ENCODE peak calls at places on chromosomes 11 and 22, in nine cellular contexts. C is naive thymus-derived CD4-positive, alpha-beta T cell; L is CD8-positive, alpha-beta memory T cell; B is aorta; A is GM23338; R is SJSA1; Q is neural progenitor cell; D is A549; Z is H1. M is an unnamed sample. For H3K4me1, the result is how much of the 10 kb centered on the place peaks cover.

GRCh38 chr11:19428206-19429001 is 187.7 kb upstream of the E2F8 start:
- DNase-seq in C (no peak), L (no peak), B (no peak), A (peak), R (no peak), Q (peak), D (no peak), Z (no peak), M (no peak)

GRCh38 chr11:112770487-112770886 is 190.7 kb upstream of the NCAM1 start:
- DNase-seq in C (no peak), L (no peak), B (no peak), A (no peak), R (no peak), Q (no peak), D (no peak), Z (no peak), M (peak)

GRCh38 chr11:119108151-119108856 is 1.2 kb downstream of the C2CD2L start:
- DNase-seq in C (peak), L (no peak), B (peak), A (peak), R (peak), Q (peak), D (no peak), Z (peak), M (no peak)

GRCh38 chr11:770642-771616 is 6.4 kb downstream of the GATD1 start:
- DNase-seq in C (no peak), L (no peak), B (peak), A (no peak), R (no peak), Q (peak), D (no peak), Z (no peak), M (no peak)

GRCh38 chr22:45683248-45683647 is 11.6 kb downstream of the ATXN10 start:
- DNase-seq in C (no peak), L (no peak), B (peak), A (no peak), R (no peak), Q (no peak), D (no peak), Z (no peak), M (no peak)

GRCh38 chr22:48574776-48575566 is 1252.7 kb downstream of the BRD1 start:
- DNase-seq in C (no peak), L (no peak), B (peak), A (peak), R (peak), Q (peak), D (peak), Z (peak), M (no peak)

GRCh38 chr11:128535468-128536457 is 51.6 kb downstream of the ETS1 start:
- DNase-seq in C (no peak), L (no peak), B (no peak), A (no peak), R (no peak), Q (no peak), D (no peak), Z (no peak), M (no peak)

GRCh38 chr22:26590525-26590858 is 560 bp upstream of the TPST2 start:
- DNase-seq in C (no peak), L (no peak), B (no peak), A (no peak), R (no peak), Q (no peak), D (no peak), Z (no peak), M (no peak)

GRCh38 chr22:20657963-20658362 is 116.0 kb upstream of the SERPIND1 start:
- DNase-seq in C (no peak), L (no peak), B (no peak), A (no peak), R (no peak), Q (no peak), D (no peak), Z (peak), M (no peak)

GRCh38 chr22:50600967-50601668 is 525 bp downstream of the MAPK8IP2 start:
- DNase-seq in C (no peak), L (no peak), B (no peak), A (no peak), R (no peak), Q (no peak), D (no peak), Z (peak), M (no peak)

GRCh38 chr11:48683226-48683720 is 194.7 kb downstream of the OR4A47 start:
- DNase-seq in C (no peak), L (no peak), B (no peak), A (no peak), R (no peak), Q (no peak), D (no peak), Z (no peak), M (no peak)

GRCh38 chr11:104487035-104487775 is 323.3 kb upstream of the PDGFD start:
- DNase-seq in C (no peak), L (no peak), B (no peak), A (no peak), R (no peak), Q (no peak), D (no peak), Z (no peak), M (no peak)

GRCh38 chr11:112523917-112524316 is 263.3 kb upstream of the PLET1 start:
- DNase-seq in C (no peak), L (no peak), B (no peak), A (no peak), R (no peak), Q (no peak), D (no peak), Z (no peak), M (no peak)

GRCh38 chr22:47201186-47201995 is 438.9 kb downstream of the TBC1D22A start:
- DNase-seq in C (no peak), L (no peak), B (no peak), A (no peak), R (no peak), Q (no peak), D (no peak), Z (peak), M (no peak)

GRCh38 chr11:58829736-58830135 is 14.8 kb downstream of the GLYATL2 start:
- DNase-seq in C (no peak), L (no peak), B (no peak), A (no peak), R (no peak), Q (no peak), D (no peak), Z (no peak), M (no peak)

GRCh38 chr11:44556735-44557409 is 8.6 kb upstream of the CD82 start:
- DNase-seq in C (peak), L (peak), B (peak), A (peak), R (peak), Q (peak), D (no peak), Z (peak), M (peak)

GRCh38 chr22:47452184-47452583 is 689.7 kb downstream of the TBC1D22A start:
- DNase-seq in C (no peak), L (no peak), B (no peak), A (peak), R (no peak), Q (no peak), D (peak), Z (no peak), M (no peak)

GRCh38 chr11:83159901-83160865 is 3.3 kb downstream of the PCF11 start:
- DNase-seq in C (peak), L (no peak), B (no peak), A (no peak), R (no peak), Q (no peak), D (no peak), Z (no peak), M (no peak)

GRCh38 chr11:134405841-134406240 is 6.2 kb downstream of the B3GAT1 start:
- DNase-seq in C (no peak), L (no peak), B (no peak), A (no peak), R (no peak), Q (no peak), D (no peak), Z (no peak), M (no peak)

GRCh38 chr11:112024778-112025678 is at the start of gene DLAT:
- DNase-seq in C (peak), L (peak), B (peak), A (peak), R (peak), Q (peak), D (peak), Z (peak), M (peak)

GRCh38 chr11:47306484-47306844 is 36.5 kb downstream of the MADD start:
- DNase-seq in C (no peak), L (no peak), B (no peak), A (no peak), R (no peak), Q (no peak), D (no peak), Z (no peak), M (no peak)

GRCh38 chr11:120172054-120172881 is 34.4 kb upstream of the TRIM29 start:
- DNase-seq in C (peak), L (no peak), B (peak), A (peak), R (no peak), Q (peak), D (peak), Z (peak), M (peak)

GRCh38 chr22:48643066-48643731 is 1184.5 kb downstream of the BRD1 start:
- DNase-seq in C (no peak), L (no peak), B (no peak), A (no peak), R (no peak), Q (no peak), D (no peak), Z (no peak), M (no peak)

GRCh38 chr22:45883811-45884170 is 93.2 kb downstream of the WNT7B start:
- DNase-seq in C (no peak), L (no peak), B (peak), A (no peak), R (no peak), Q (no peak), D (no peak), Z (no peak), M (no peak)

GRCh38 chr22:50048066-50048765 is 9.9 kb downstream of the TTLL8 start:
- DNase-seq in C (no peak), L (no peak), B (peak), A (no peak), R (no peak), Q (no peak), D (no peak), Z (no peak), M (no peak)

GRCh38 chr22:35523167-35523928 is 17.3 kb upstream of the RASD2 start:
- DNase-seq in C (no peak), L (no peak), B (no peak), A (no peak), R (no peak), Q (no peak), D (no peak), Z (no peak), M (no peak)

GRCh38 chr11:9565822-9566560 is 7.5 kb upstream of the WEE1 start:
- DNase-seq in C (no peak), L (peak), B (peak), A (peak), R (peak), Q (peak), D (peak), Z (no peak), M (no peak)

GRCh38 chr11:103624708-103625623 is 411.5 kb upstream of the DDI1 start:
- DNase-seq in C (no peak), L (no peak), B (no peak), A (peak), R (peak), Q (no peak), D (peak), Z (no peak), M (no peak)

GRCh38 chr11:86011175-86011574 is 57.7 kb downstream of the PICALM start:
- DNase-seq in C (no peak), L (no peak), B (no peak), A (no peak), R (no peak), Q (no peak), D (no peak), Z (no peak), M (no peak)

GRCh38 chr22:36027960-36028645 is 521 bp downstream of the RBFOX2 start:
- DNase-seq in C (no peak), L (no peak), B (no peak), A (peak), R (no peak), Q (peak), D (peak), Z (peak), M (no peak)

GRCh38 chr11:116311141-116311540 is 461.6 kb downstream of the BUD13 start:
- DNase-seq in C (no peak), L (no peak), B (no peak), A (no peak), R (no peak), Q (no peak), D (no peak), Z (no peak), M (no peak)

GRCh38 chr11:61902313-61902712 is 11.0 kb upstream of the FADS3 start:
- DNase-seq in C (no peak), L (no peak), B (no peak), A (no peak), R (no peak), Q (no peak), D (no peak), Z (no peak), M (no peak)

GRCh38 chr11:11552688-11553087 is 69.1 kb downstream of the GALNT18 start:
- DNase-seq in C (no peak), L (no peak), B (no peak), A (no peak), R (no peak), Q (no peak), D (no peak), Z (no peak), M (no peak)

GRCh38 chr22:22099833-22100812 is 117.5 kb upstream of the TOP3B start:
- DNase-seq in C (no peak), L (no peak), B (no peak), A (peak), R (no peak), Q (peak), D (no peak), Z (no peak), M (no peak)

GRCh38 chr11:31959711-31960110 is 131.2 kb upstream of the RCN1 start:
- DNase-seq in C (no peak), L (no peak), B (no peak), A (no peak), R (no peak), Q (no peak), D (no peak), Z (no peak), M (no peak)

GRCh38 chr11:111046291-111046690 is 199.2 kb upstream of the POU2AF2 start:
- DNase-seq in C (no peak), L (no peak), B (no peak), A (no peak), R (no peak), Q (no peak), D (no peak), Z (no peak), M (no peak)

GRCh38 chr11:73467505-73467904 is 91.3 kb downstream of the RELT start:
- DNase-seq in C (no peak), L (no peak), B (no peak), A (no peak), R (no peak), Q (peak), D (no peak), Z (no peak), M (no peak)

GRCh38 chr11:107856180-107856980 is 2.2 kb downstream of the SLC35F2 start:
- DNase-seq in C (no peak), L (no peak), B (no peak), A (peak), R (no peak), Q (no peak), D (no peak), Z (no peak), M (no peak)

GRCh38 chr11:62394825-62395538 is 23.9 kb upstream of the SCGB1A1 start:
- DNase-seq in C (peak), L (peak), B (peak), A (peak), R (peak), Q (peak), D (peak), Z (peak), M (peak)

GRCh38 chr11:13318498-13319295 is 41.1 kb downstream of the BMAL1 start:
- DNase-seq in C (no peak), L (no peak), B (no peak), A (no peak), R (no peak), Q (no peak), D (no peak), Z (no peak), M (no peak)
- H3K4me3 ChIP-seq in C (no peak), L (no peak), B (no peak), A (no peak), R (no peak), Q (no peak), D (no peak), Z (no peak), M (peak)

DNA sequence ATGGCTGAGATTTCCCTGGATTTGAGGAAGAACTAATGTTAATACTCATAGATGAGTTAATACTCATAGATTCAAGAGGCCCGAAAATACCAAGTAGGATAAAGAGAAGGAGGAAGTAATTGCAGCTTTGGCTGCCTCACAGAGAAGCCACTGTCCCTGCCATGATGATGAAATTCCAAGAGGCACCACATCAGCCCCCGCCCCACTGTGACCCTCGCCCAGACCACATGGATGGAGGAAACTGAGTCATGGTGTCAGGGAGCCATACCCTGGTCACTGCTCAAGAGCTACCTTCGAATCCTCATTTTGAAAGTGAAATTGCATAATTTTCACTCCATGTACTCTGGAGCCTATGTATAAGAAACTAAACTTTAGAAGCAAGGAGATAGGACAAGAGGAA is 92.9 kb upstream of the SLC22A12 start:
- DNase-seq in C (no peak), L (no peak), B (no peak), A (no peak), R (no peak), Q (no peak), D (no peak), Z (no peak), M (no peak)
- H3K4me1 ChIP-seq in C (under half), L (under half), B (under half), A (under half), R (under half), Q (under half), D (under half), Z (under half), M (under half)

GRCh38 chr11:121775276-121775675 is 322.5 kb upstream of the SORL1-AS1 start:
- DNase-seq in C (no peak), L (no peak), B (no peak), A (no peak), R (no peak), Q (no peak), D (no peak), Z (no peak), M (no peak)

GRCh38 chr11:121777056-121777455 is 324.3 kb upstream of the SORL1-AS1 start:
- DNase-seq in C (no peak), L (no peak), B (no peak), A (no peak), R (no peak), Q (no peak), D (no peak), Z (no peak), M (no peak)

DNA sequence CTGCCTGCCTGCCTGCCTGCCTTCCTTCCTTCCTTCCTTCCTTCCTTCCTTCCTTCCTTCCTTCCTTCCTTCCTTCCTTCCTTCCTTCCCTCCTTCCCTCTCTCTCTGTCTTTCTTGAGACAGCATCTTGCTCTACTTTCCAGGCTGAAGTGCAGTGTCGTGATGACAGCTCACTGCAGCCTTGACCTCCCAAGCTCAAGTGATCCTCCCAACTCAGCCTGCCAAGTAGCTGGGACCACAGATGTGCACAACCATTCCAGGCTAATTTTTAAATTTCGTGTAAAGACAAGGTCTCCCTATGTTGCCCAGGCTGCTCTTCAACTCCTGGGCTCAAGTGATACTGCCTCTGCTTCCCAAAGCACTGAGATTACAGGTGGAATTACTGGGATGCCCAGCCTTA is 328.2 kb upstream of the SORL1-AS1 start:
- DNase-seq in C (no peak), L (no peak), B (no peak), A (no peak), R (no peak), Q (no peak), D (no peak), Z (no peak), M (no peak)
- H3K27ac ChIP-seq in C (no peak), L (no peak), B (no peak), A (no peak), R (no peak), Q (no peak), D (no peak), Z (no peak), M (no peak)

GRCh38 chr22:39401301-39401631 is 1.7 kb downstream of the TAB1 start:
- DNase-seq in C (no peak), L (no peak), B (no peak), A (no peak), R (no peak), Q (no peak), D (no peak), Z (no peak), M (no peak)

GRCh38 chr22:39408173-39408572 is 8.6 kb downstream of the TAB1 start:
- DNase-seq in C (no peak), L (no peak), B (peak), A (no peak), R (no peak), Q (no peak), D (no peak), Z (no peak), M (no peak)

GRCh38 chr22:39409630-39410029 is 10.1 kb downstream of the TAB1 start:
- DNase-seq in C (no peak), L (no peak), B (peak), A (no peak), R (no peak), Q (no peak), D (no peak), Z (no peak), M (no peak)

GRCh38 chr22:39408807-39409206 is 9.2 kb downstream of the TAB1 start:
- DNase-seq in C (no peak), L (no peak), B (no peak), A (no peak), R (no peak), Q (no peak), D (no peak), Z (no peak), M (no peak)

GRCh38 chr22:39405346-39406085 is 5.9 kb downstream of the TAB1 start:
- DNase-seq in C (no peak), L (no peak), B (peak), A (no peak), R (no peak), Q (peak), D (no peak), Z (no peak), M (no peak)
- H3K4me3 ChIP-seq in C (no peak), L (no peak), B (no peak), A (no peak), R (no peak), Q (no peak), D (no peak), Z (no peak), M (peak)

GRCh38 chr22:28349114-28349513 is 330.5 kb downstream of the TTC28 start:
- DNase-seq in C (no peak), L (no peak), B (no peak), A (no peak), R (no peak), Q (no peak), D (no peak), Z (no peak), M (no peak)
- H3K4me1 ChIP-seq in C (under half), L (under half), B (under half), A (under half), R (under half), Q (under half), D (under half), Z (under half), M (half or more)

M was measured in left ventricle myocardium inferior.